ENCODE peak calls at places on chromosome 13, in eight cellular contexts. I is sigmoid colon, S is SK-N-SH, A is transverse colon, Z is K562, D is suprapubic skin, E is HepG2, F is esophagus muscularis mucosa. J is an unnamed sample. For H3K4me1, the result is how much of the 10 kb centered on the place peaks cover.

GRCh38 chr13:97499181-97499580 is 65.2 kb downstream of the RAP2A start:
- DNase-seq in I (no peak), S (no peak), A (no peak), Z (no peak), D (no peak), E (no peak), F (no peak), J (no peak)

GRCh38 chr13:110109910-110110309 is 197.0 kb downstream of the COL4A1 start:
- DNase-seq in I (peak), S (no peak), A (peak), Z (no peak), D (no peak), E (no peak), F (no peak), J (no peak)

GRCh38 chr13:37481005-37481857 is 117.3 kb downstream of the POSTN start:
- DNase-seq in I (no peak), S (no peak), A (no peak), Z (no peak), D (no peak), E (no peak), F (no peak), J (no peak)

GRCh38 chr13:31032574-31033095 is 100.2 kb downstream of the TEX26 start:
- DNase-seq in I (no peak), S (no peak), A (no peak), Z (no peak), D (no peak), E (no peak), F (no peak), J (no peak)

GRCh38 chr13:33349314-33349995 is 63.9 kb upstream of the STARD13 start:
- DNase-seq in I (peak), S (no peak), A (peak), Z (no peak), D (peak), E (no peak), F (no peak), J (no peak)

GRCh38 chr13:109646423-109646822 is 140.0 kb downstream of the IRS2 start:
- DNase-seq in I (no peak), S (no peak), A (no peak), Z (no peak), D (no peak), E (no peak), F (no peak), J (no peak)

GRCh38 chr13:92175330-92175729 is 776.9 kb downstream of the GPC5 start:
- DNase-seq in I (no peak), S (peak), A (no peak), Z (no peak), D (no peak), E (peak), F (no peak), J (no peak)

GRCh38 chr13:83151308-83151660 is 731.0 kb downstream of the SLITRK1 start:
- DNase-seq in I (no peak), S (no peak), A (no peak), Z (no peak), D (no peak), E (no peak), F (no peak), J (no peak)

GRCh38 chr13:31908696-31909386 is 122.7 kb upstream of the FRY start:
- DNase-seq in I (no peak), S (no peak), A (no peak), Z (no peak), D (no peak), E (no peak), F (no peak), J (no peak)

GRCh38 chr13:71477735-71478134 is 389.3 kb downstream of the DACH1 start:
- DNase-seq in I (no peak), S (no peak), A (no peak), Z (no peak), D (no peak), E (no peak), F (no peak), J (no peak)

GRCh38 chr13:66933994-66934393 is 296.1 kb downstream of the PCDH9 start:
- DNase-seq in I (no peak), S (no peak), A (no peak), Z (peak), D (no peak), E (no peak), F (no peak), J (no peak)

GRCh38 chr13:114231886-114232285 is 2.8 kb upstream of the CDC16 start:
- DNase-seq in I (no peak), S (no peak), A (no peak), Z (no peak), D (no peak), E (no peak), F (no peak), J (no peak)

GRCh38 chr13:48496796-48497195 is 36.1 kb downstream of the RCBTB2 start:
- DNase-seq in I (no peak), S (no peak), A (no peak), Z (no peak), D (no peak), E (no peak), F (no peak), J (no peak)

GRCh38 chr13:107927557-107927956 is 287.8 kb downstream of the LIG4 start:
- DNase-seq in I (no peak), S (no peak), A (no peak), Z (no peak), D (no peak), E (no peak), F (no peak), J (no peak)

GRCh38 chr13:24228852-24229458 is 68.4 kb downstream of the SPATA13 start:
- DNase-seq in I (no peak), S (peak), A (no peak), Z (peak), D (no peak), E (peak), F (no peak), J (no peak)

GRCh38 chr13:84896128-84896527 is 903.1 kb downstream of the SLITRK6 start:
- DNase-seq in I (no peak), S (peak), A (peak), Z (peak), D (no peak), E (peak), F (no peak), J (no peak)

GRCh38 chr13:83515267-83515666 is 367.0 kb downstream of the SLITRK1 start:
- DNase-seq in I (no peak), S (no peak), A (no peak), Z (no peak), D (no peak), E (no peak), F (no peak), J (no peak)

GRCh38 chr13:81929988-81930387 is 1589.1 kb upstream of the SPRY2 start:
- DNase-seq in I (no peak), S (peak), A (no peak), Z (no peak), D (no peak), E (peak), F (no peak), J (no peak)

GRCh38 chr13:76620036-76620435 is 266.2 kb downstream of the KCTD12 start:
- DNase-seq in I (no peak), S (no peak), A (no peak), Z (no peak), D (no peak), E (no peak), F (no peak), J (no peak)

GRCh38 chr13:99268822-99269221 is 10.6 kb upstream of the GPR18 start:
- DNase-seq in I (no peak), S (no peak), A (no peak), Z (no peak), D (no peak), E (no peak), F (no peak), J (no peak)

GRCh38 chr13:27038323-27038722 is 133.3 kb downstream of the USP12 start:
- DNase-seq in I (no peak), S (no peak), A (no peak), Z (no peak), D (no peak), E (no peak), F (no peak), J (no peak)

GRCh38 chr13:78602561-78603239 is 652 bp downstream of the POU4F1 start:
- DNase-seq in I (no peak), S (no peak), A (no peak), Z (peak), D (no peak), E (no peak), F (no peak), J (no peak)

GRCh38 chr13:36764957-36765356 is 54.1 kb upstream of the RFXAP start:
- DNase-seq in I (no peak), S (no peak), A (no peak), Z (no peak), D (no peak), E (no peak), F (no peak), J (no peak)

GRCh38 chr13:50912851-50913250 is 3.3 kb downstream of the RNASEH2B start:
- DNase-seq in I (no peak), S (no peak), A (no peak), Z (no peak), D (no peak), E (no peak), F (no peak), J (no peak)
- H3K4me1 ChIP-seq in I (under half), S (under half), A (half or more), Z (under half), D (under half), E (under half), F (half or more), J (half or more)

DNA sequence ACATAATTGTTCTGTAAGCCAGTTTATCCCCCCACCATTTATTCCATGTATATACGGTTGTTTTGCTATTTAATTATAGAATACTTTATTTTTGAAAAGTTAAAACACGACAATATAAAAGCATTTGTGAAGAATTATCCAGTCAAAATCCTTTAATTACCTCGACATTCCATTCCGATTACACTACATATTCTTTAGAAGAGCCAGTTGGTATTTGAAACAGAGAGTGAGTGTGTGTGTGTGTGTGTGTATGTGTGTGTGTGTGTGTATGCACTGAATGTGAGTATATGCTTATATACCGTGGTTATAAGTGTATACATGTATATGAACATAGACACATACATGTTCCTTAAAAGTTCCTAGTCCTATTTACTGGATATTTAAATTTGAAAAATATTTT is 87.8 kb upstream of the KLF5 start:
- DNase-seq in I (no peak), S (no peak), A (no peak), Z (no peak), D (no peak), E (no peak), F (no peak), J (no peak)
- TF ChIP-seq EP300 in I (no peak), S (no peak), A (no peak), Z (no peak), D (no peak), E (no peak), F (no peak), J (no peak)

DNA sequence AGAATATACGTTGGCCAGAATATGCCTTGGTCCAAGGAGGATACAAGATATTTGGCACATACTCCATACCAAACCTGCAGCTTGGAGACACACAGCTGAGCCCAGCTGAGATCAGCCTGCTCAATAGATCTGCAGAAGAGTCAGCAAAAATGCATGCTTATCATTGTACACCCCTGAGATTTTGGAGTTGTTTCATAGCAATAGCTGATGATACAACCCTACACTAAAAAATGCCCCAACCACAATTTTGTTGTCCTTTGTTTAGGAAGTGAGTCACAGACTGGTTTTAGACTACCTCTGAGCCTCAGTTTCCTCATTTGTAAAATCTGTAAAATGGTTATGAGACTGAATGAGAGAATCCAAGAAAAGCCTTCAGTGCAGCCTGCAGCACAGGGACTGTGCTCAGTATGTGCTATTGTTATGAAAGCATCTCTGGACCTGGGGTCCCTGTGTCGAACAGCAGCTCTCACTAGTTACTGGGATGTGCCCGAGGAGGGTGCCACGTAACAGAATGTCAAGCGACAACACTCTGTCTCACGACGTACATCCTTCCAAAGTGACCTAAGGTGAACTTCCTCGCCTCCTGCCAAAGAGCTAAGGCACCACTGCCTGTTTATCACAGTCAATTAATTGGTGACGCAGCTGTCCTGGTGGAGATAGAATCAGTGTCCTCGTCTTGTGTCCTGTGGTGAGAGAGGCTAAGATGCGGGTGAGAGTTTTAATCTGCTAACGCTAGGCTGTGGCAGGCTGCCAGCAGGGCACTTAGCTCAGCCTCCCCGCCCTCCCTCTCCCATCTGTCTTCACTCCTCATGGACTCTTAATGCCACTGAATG is 18.2 kb downstream of the DHRS12 start:
- DNase-seq in I (peak), S (peak), A (no peak), Z (peak), D (peak), E (no peak), F (no peak), J (peak)
- TF ChIP-seq POLR2AphosphoS5 in I (peak), S (peak), A (peak), Z (peak), D (no peak), E (no peak), F (no peak), J (no peak)

DNA sequence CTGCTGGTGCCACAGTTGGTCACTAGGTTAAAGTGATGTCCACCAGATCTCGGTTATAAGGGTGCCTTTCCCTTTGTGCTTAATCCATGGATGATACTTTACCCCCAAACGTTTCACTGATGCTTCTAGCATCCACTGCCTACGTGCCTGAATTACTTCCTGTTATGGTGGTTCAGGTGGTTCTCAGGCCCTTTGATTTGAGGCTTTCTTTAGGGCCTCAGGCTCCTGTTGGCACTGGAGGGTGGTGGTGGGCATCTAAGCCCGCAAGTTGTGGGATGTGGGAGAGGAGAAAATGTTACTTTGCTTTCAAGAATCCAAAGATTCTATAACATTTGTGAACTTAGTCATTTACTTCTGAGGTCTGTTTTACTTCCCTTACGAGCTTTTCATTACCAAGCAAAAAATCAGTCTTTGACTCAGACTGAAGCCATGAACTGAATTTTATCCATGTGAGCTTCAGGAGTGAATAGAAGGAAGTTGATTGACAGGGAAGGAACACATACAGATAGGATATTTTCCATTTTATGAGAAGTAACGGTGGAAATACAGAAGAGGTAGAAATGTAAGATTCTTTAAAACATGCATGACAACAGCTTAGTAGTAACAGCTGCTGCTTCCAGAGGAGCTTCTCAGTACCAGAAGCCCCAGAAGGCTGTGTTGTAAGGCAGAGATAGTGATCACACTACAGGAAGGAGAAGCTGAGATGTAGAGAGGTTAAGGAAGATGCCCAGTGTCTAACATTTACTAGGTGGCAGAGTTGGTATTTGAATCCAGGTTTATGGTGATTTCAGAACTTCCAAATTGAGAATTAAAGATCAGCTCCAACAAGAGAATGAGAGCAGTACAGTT is 65.0 kb downstream of the ARHGEF7 start:
- DNase-seq in I (no peak), S (no peak), A (no peak), Z (no peak), D (no peak), E (no peak), F (no peak), J (no peak)
- H3K4me1 ChIP-seq in I (under half), S (under half), A (under half), Z (under half), D (half or more), E (under half), F (half or more), J (under half)

GRCh38 chr13:51423766-51424165 is 29.1 kb downstream of the INTS6 start:
- DNase-seq in I (no peak), S (no peak), A (no peak), Z (no peak), D (no peak), E (no peak), F (no peak), J (no peak)

GRCh38 chr13:51422484-51422883 is 30.4 kb downstream of the INTS6 start:
- DNase-seq in I (no peak), S (no peak), A (no peak), Z (no peak), D (no peak), E (no peak), F (no peak), J (no peak)

GRCh38 chr13:51419015-51419636 is 33.7 kb downstream of the INTS6 start:
- DNase-seq in I (no peak), S (no peak), A (no peak), Z (no peak), D (no peak), E (no peak), F (no peak), J (no peak)

GRCh38 chr13:51417716-51418115 is 35.1 kb downstream of the INTS6 start:
- DNase-seq in I (no peak), S (no peak), A (no peak), Z (no peak), D (no peak), E (peak), F (no peak), J (no peak)

DNA sequence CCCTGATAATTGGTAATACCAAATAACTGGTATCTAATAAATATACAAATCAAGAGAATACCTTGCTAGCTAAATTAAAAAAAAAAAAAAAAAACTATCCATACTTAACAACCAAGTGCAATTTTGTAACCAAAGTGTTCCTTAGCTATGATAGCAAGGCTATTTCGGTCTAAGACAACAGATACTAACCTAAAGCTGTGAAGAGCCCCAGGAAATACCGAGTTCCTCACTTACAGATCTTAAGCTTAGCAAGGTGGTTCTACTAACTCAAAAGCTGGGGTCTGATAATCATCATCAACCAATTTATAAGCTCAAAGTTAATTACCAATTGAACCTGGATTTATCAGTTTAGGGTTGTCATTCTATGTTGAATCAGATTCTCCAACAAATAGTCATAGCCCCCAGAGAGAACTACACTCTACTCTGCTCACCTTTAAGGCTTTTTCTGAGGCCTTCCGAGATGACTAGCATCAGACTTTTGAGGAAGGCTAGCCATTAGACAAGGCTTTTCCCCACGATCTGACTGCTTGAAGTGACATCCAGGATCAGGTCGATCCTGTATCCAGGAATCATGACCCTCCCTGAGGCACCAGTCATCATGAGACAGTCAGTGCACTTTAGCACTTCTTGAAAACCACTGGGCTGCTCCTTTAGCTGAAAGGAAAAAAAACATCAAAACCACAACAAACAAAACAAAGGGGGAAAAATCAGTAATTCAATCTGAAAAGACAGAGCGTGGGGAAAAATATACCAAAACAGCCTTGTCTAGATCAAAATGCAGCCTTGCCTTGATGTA is 32.0 kb downstream of the INTS6 start:
- DNase-seq in I (no peak), S (no peak), A (no peak), Z (no peak), D (no peak), E (no peak), F (no peak), J (no peak)
- TF ChIP-seq EP300 in I (no peak), S (no peak), A (no peak), Z (no peak), D (no peak), E (no peak), F (no peak), J (no peak)

GRCh38 chr13:46150134-46150693 is 31.8 kb downstream of the LCP1 start:
- DNase-seq in I (no peak), S (no peak), A (no peak), Z (no peak), D (no peak), E (no peak), F (no peak), J (no peak)

GRCh38 chr13:46145950-46146349 is 36.0 kb downstream of the LCP1 start:
- DNase-seq in I (no peak), S (no peak), A (no peak), Z (no peak), D (no peak), E (no peak), F (no peak), J (no peak)

GRCh38 chr13:46152627-46153328 is 29.2 kb downstream of the LCP1 start:
- DNase-seq in I (no peak), S (no peak), A (no peak), Z (no peak), D (no peak), E (peak), F (no peak), J (no peak)

GRCh38 chr13:46146898-46147297 is 35.1 kb downstream of the LCP1 start:
- DNase-seq in I (no peak), S (peak), A (no peak), Z (no peak), D (no peak), E (peak), F (no peak), J (no peak)

GRCh38 chr13:46149272-46150133 is 32.5 kb downstream of the LCP1 start:
- DNase-seq in I (no peak), S (no peak), A (no peak), Z (no peak), D (no peak), E (no peak), F (no peak), J (no peak)
- TF ChIP-seq POLR2AphosphoS5 in I (no peak), S (no peak), A (no peak), Z (no peak), D (no peak), E (no peak), F (no peak), J (no peak)

DNA sequence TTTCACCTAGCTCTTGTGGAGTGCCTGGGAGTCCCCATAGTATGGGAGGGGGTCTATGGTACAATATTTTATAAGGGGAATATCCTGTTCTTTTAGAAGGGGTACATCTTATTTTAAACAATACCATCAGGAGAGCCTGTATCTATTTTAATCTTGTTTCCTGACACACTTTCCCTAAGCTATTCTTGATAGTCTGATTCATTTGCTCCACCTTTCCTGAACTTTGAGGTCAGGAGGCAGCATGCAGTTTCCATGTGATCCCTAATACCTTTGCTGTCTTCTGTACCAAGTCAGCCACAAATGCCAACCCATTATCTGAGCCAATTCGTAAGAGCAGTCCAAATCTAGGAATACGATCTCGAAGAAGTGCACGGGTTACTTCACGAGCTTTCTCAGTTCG is 86.2 kb downstream of the SLC25A15 start:
- DNase-seq in I (no peak), S (no peak), A (no peak), Z (no peak), D (no peak), E (no peak), F (no peak), J (no peak)
- H3K4me1 ChIP-seq in I (under half), S (under half), A (under half), Z (under half), D (under half), E (under half), F (under half), J (under half)